ENCODE peak calls at places on chromosomes 1 and 21, in eight cellular contexts. D is PC-3; O is SK-N-SH; B is adipocyte; J is CD8-positive, alpha-beta memory T cell; F is right atrium auricular region; H is left ventricle myocardium inferior; K is astrocyte. W is an unnamed sample. For H3K9me3, the result is how much of the 10 kb centered on the place peaks cover.

GRCh38 chr1:84669831-84670230 is 20.4 kb downstream of the SSX2IP start:
- DNase-seq in D (no peak), O (no peak), B (peak), J (no peak), F (no peak), H (no peak), K (no peak), W (no peak)

GRCh38 chr1:119531606-119532323 is 24.8 kb downstream of the HSD3B1 start:
- DNase-seq in D (peak), O (no peak), B (peak), J (no peak), F (no peak), H (no peak), K (peak), W (no peak)

GRCh38 chr1:22210636-22211035 is 67.7 kb upstream of the WNT4 start:
- DNase-seq in D (no peak), O (no peak), B (no peak), J (no peak), F (no peak), H (no peak), K (no peak), W (no peak)

GRCh38 chr1:18941221-18942141 is 15.0 kb downstream of the IFFO2 start:
- DNase-seq in D (peak), O (no peak), B (no peak), J (no peak), F (no peak), H (no peak), K (peak), W (no peak)

GRCh38 chr1:46522969-46523320 is 28.5 kb downstream of the KNCN start:
- DNase-seq in D (no peak), O (no peak), B (no peak), J (no peak), F (no peak), H (no peak), K (no peak), W (no peak)

GRCh38 chr1:13585996-13586395 is 2.4 kb downstream of the PDPN start:
- DNase-seq in D (no peak), O (no peak), B (no peak), J (no peak), F (no peak), H (no peak), K (peak), W (no peak)

GRCh38 chr1:90135306-90135705 is 140.4 kb downstream of the ZNF326 start:
- DNase-seq in D (no peak), O (no peak), B (no peak), J (no peak), F (no peak), H (no peak), K (no peak), W (no peak)

GRCh38 chr1:230730979-230731378 is 16.2 kb upstream of the CAPN9 start:
- DNase-seq in D (no peak), O (no peak), B (no peak), J (no peak), F (no peak), H (no peak), K (no peak), W (no peak)

GRCh38 chr1:158951956-158952355 is 20.6 kb downstream of the PYHIN1 start:
- DNase-seq in D (no peak), O (no peak), B (no peak), J (no peak), F (no peak), H (no peak), K (no peak), W (no peak)

GRCh38 chr1:211135342-211135950 is 1.5 kb upstream of the KCNH1 start:
- DNase-seq in D (peak), O (peak), B (peak), J (no peak), F (no peak), H (no peak), K (peak), W (no peak)

GRCh38 chr1:203360772-203361171 is 9.8 kb upstream of the FMOD start:
- DNase-seq in D (no peak), O (peak), B (no peak), J (no peak), F (no peak), H (no peak), K (no peak), W (no peak)

GRCh38 chr1:36089393-36090121 is 865 bp downstream of the ADPRS start:
- DNase-seq in D (no peak), O (peak), B (peak), J (no peak), F (no peak), H (no peak), K (peak), W (no peak)

GRCh38 chr1:109312978-109313775 is 6.4 kb upstream of the MYBPHL start:
- DNase-seq in D (no peak), O (peak), B (peak), J (no peak), F (no peak), H (no peak), K (no peak), W (no peak)

GRCh38 chr1:30368841-30369240 is 354.5 kb downstream of the MATN1 start:
- DNase-seq in D (no peak), O (no peak), B (no peak), J (no peak), F (peak), H (no peak), K (no peak), W (no peak)

GRCh38 chr1:64734289-64734652 is 10.6 kb upstream of the RAVER2 start:
- DNase-seq in D (no peak), O (no peak), B (no peak), J (no peak), F (no peak), H (no peak), K (no peak), W (no peak)

GRCh38 chr1:30888391-30888790 is 20.2 kb downstream of the SDC3 start:
- DNase-seq in D (no peak), O (no peak), B (peak), J (no peak), F (peak), H (peak), K (peak), W (no peak)

GRCh38 chr1:54355931-54356679 is 50.1 kb downstream of the SSBP3 start:
- DNase-seq in D (no peak), O (peak), B (no peak), J (no peak), F (no peak), H (no peak), K (no peak), W (no peak)

GRCh38 chr1:58395355-58395754 is 151.2 kb downstream of the OMA1 start:
- DNase-seq in D (peak), O (no peak), B (peak), J (no peak), F (no peak), H (no peak), K (peak), W (no peak)

GRCh38 chr1:101738475-101738874 is 258.3 kb downstream of the OLFM3 start:
- DNase-seq in D (peak), O (no peak), B (peak), J (no peak), F (no peak), H (no peak), K (peak), W (no peak)

GRCh38 chr1:227786673-227787512 is 28.6 kb upstream of the PRSS38 start:
- DNase-seq in D (no peak), O (peak), B (no peak), J (peak), F (peak), H (no peak), K (no peak), W (no peak)

GRCh38 chr1:53276902-53277281 is 38.6 kb upstream of the MAGOH start:
- DNase-seq in D (no peak), O (no peak), B (no peak), J (no peak), F (no peak), H (no peak), K (no peak), W (no peak)

GRCh38 chr1:8355439-8356255 is 37.7 kb downstream of the SLC45A1 start:
- DNase-seq in D (no peak), O (no peak), B (no peak), J (no peak), F (no peak), H (peak), K (no peak), W (no peak)

GRCh38 chr1:111747282-111747734 is 8.1 kb upstream of the INKA2 start:
- DNase-seq in D (peak), O (peak), B (peak), J (peak), F (peak), H (no peak), K (peak), W (peak)

GRCh38 chr1:53417003-53417402 is 42.2 kb upstream of the DMRTB1 start:
- DNase-seq in D (no peak), O (no peak), B (no peak), J (no peak), F (peak), H (no peak), K (no peak), W (no peak)

GRCh38 chr1:213564215-213564659 is 423.5 kb upstream of the PROX1 start:
- DNase-seq in D (peak), O (no peak), B (no peak), J (no peak), F (no peak), H (no peak), K (no peak), W (no peak)

GRCh38 chr21:34075760-34076159 is 2.4 kb downstream of the MRPS6 start:
- DNase-seq in D (no peak), O (no peak), B (peak), J (no peak), F (no peak), H (no peak), K (no peak), W (no peak)

GRCh38 chr1:28518000-28518744 is 12.3 kb downstream of the RCC1 start:
- DNase-seq in D (peak), O (peak), B (peak), J (peak), F (peak), H (peak), K (peak), W (peak)

GRCh38 chr1:109040627-109041613 is 982 bp downstream of the WDR47 start:
- DNase-seq in D (peak), O (peak), B (peak), J (peak), F (no peak), H (peak), K (no peak), W (peak)

GRCh38 chr1:8197493-8198282 is 120.2 kb upstream of the SLC45A1 start:
- DNase-seq in D (peak), O (no peak), B (peak), J (no peak), F (peak), H (peak), K (peak), W (no peak)

DNA sequence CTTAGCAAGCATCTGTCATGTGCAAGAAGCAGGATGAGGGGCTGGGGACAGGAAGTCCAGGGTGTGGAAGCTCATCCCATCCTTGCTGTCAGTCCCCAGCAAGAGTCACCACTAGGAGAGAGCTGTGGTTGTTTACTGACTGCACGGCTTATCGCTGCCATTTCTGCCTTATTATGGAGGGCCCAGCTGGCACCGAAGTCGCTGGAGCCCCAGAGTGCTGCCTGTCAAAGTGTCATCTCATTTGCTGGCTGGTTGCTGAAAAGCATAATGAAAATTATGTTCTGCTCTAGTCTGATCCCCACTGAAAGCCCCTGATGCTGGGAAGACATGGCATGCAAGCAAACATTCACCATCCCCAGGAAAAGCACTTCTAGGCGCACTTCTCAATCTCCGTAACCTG is 642.7 kb downstream of the NPHP4 start:
- DNase-seq in D (no peak), O (no peak), B (no peak), J (no peak), F (no peak), H (no peak), K (no peak), W (no peak)
- H3K9me3 ChIP-seq in D (under half), O (under half), B (under half), J (under half), F (under half), H (under half), K (under half), W (under half)

GRCh38 chr1:236545621-236546169 is 21.9 kb downstream of the LGALS8 start:
- DNase-seq in D (no peak), O (no peak), B (peak), J (no peak), F (no peak), H (no peak), K (no peak), W (no peak)
- H3K9me3 ChIP-seq in D (under half), O (under half), B (under half), J (under half), F (under half), H (under half), K (under half), W (under half)

GRCh38 chr1:45101947-45102346 is 89.9 kb downstream of the UROD start:
- DNase-seq in D (no peak), O (no peak), B (no peak), J (no peak), F (no peak), H (no peak), K (no peak), W (no peak)

GRCh38 chr1:45097944-45098343 is 85.9 kb downstream of the UROD start:
- DNase-seq in D (peak), O (no peak), B (no peak), J (no peak), F (no peak), H (no peak), K (no peak), W (no peak)

GRCh38 chr1:45107782-45108181 is 95.7 kb downstream of the UROD start:
- DNase-seq in D (no peak), O (no peak), B (no peak), J (no peak), F (no peak), H (no peak), K (no peak), W (no peak)

GRCh38 chr1:45103534-45103933 is 91.5 kb downstream of the UROD start:
- DNase-seq in D (no peak), O (no peak), B (no peak), J (no peak), F (no peak), H (no peak), K (no peak), W (no peak)
- H3K9me3 ChIP-seq in D (under half), O (under half), B (under half), J (under half), F (under half), H (under half), K (under half), W (under half)

GRCh38 chr21:26781331-26781730 is 63.9 kb downstream of the ADAMTS1 start:
- DNase-seq in D (no peak), O (no peak), B (no peak), J (no peak), F (no peak), H (no peak), K (no peak), W (no peak)

GRCh38 chr21:26782754-26783153 is 62.5 kb downstream of the ADAMTS1 start:
- DNase-seq in D (no peak), O (no peak), B (no peak), J (no peak), F (no peak), H (no peak), K (no peak), W (no peak)

GRCh38 chr21:26784974-26785373 is 60.2 kb downstream of the ADAMTS1 start:
- DNase-seq in D (no peak), O (no peak), B (no peak), J (no peak), F (no peak), H (no peak), K (no peak), W (no peak)

GRCh38 chr21:26783801-26784200 is 61.4 kb downstream of the ADAMTS1 start:
- DNase-seq in D (no peak), O (no peak), B (peak), J (no peak), F (no peak), H (no peak), K (no peak), W (no peak)

GRCh38 chr21:26782349-26782748 is 62.9 kb downstream of the ADAMTS1 start:
- DNase-seq in D (no peak), O (no peak), B (no peak), J (no peak), F (no peak), H (no peak), K (no peak), W (no peak)
- H3K9me3 ChIP-seq in D (under half), O (under half), B (under half), J (under half), F (under half), H (under half), K (under half), W (under half)

GRCh38 chr1:152928671-152929070 is 18.3 kb upstream of the SPRR5 start:
- DNase-seq in D (no peak), O (no peak), B (no peak), J (no peak), F (no peak), H (no peak), K (no peak), W (no peak)

GRCh38 chr1:152932170-152932811 is 14.7 kb upstream of the SPRR5 start:
- DNase-seq in D (no peak), O (no peak), B (no peak), J (no peak), F (no peak), H (no peak), K (no peak), W (no peak)

DNA sequence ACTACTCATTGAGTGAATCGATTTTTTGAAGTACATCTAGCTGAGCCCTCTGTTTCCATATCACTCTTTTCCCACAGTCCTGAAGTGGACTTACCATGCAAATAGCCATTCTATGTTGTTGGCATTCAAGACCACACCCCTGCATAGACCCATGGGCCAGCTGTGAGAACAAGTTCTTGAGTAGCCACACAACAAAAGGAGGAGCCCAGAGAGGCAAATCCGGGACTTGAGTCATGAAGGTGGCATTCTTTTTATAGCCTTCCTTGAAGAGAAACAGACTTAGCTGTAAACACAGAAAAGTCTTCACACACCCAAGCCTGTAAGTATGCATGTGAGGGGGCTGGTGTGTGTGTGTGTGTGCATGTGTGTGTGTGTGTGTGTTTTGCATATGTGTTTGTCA is 13.8 kb upstream of the SPRR5 start:
- DNase-seq in D (peak), O (no peak), B (no peak), J (no peak), F (no peak), H (no peak), K (no peak), W (no peak)
- H3K9me3 ChIP-seq in D (under half), O (under half), B (under half), J (under half), F (under half), H (under half), K (under half), W (under half)